ENCODE peak calls at places on chromosomes 13 and 19, in four cellular contexts. K is MM.1S, T is pons, V is dorsolateral prefrontal cortex. Y is an unnamed sample.

GRCh38 chr19:9878511-9879196 is 43.5 kb downstream of the PIN1 start:
- DNase-seq in T (no peak), K (peak), V (no peak), Y (no peak)

GRCh38 chr19:15631817-15632216 is 8.9 kb upstream of the CYP4F3 start:
- DNase-seq in T (no peak), K (peak), V (no peak), Y (peak)

GRCh38 chr13:57633950-57634828 is 2.6 kb downstream of the PCDH17 start:
- DNase-seq in V (peak), K (no peak), T (peak), Y (peak)

GRCh38 chr13:51519839-51520238 is 64.4 kb upstream of the WDFY2 start:
- DNase-seq in T (peak), V (no peak), K (no peak), Y (no peak)

GRCh38 chr19:50607874-50608785 is 31.6 kb downstream of the SYT3 start:
- DNase-seq in K (peak), V (peak), T (peak), Y (peak)

GRCh38 chr13:83125791-83126190 is 756.5 kb downstream of the SLITRK1 start:
- DNase-seq in V (no peak), K (no peak), T (no peak), Y (no peak)

GRCh38 chr19:56096665-56097064 is 24.4 kb downstream of the ZNF787 start:
- DNase-seq in V (no peak), T (no peak), K (no peak), Y (no peak)

GRCh38 chr13:88071371-88071770 is 400.2 kb downstream of the SLITRK5 start:
- DNase-seq in T (no peak), V (no peak), K (peak), Y (no peak)

GRCh38 chr19:16381756-16382401 is 57.3 kb downstream of the KLF2 start:
- DNase-seq in V (peak), T (peak), K (no peak), Y (no peak)

GRCh38 chr19:14413765-14414171 is 5.4 kb downstream of the DDX39A start:
- DNase-seq in V (no peak), K (no peak), T (peak), Y (peak)

Y was measured in left kidney.